ENCODE peak calls at places on chromosomes 7 and 10, in five cellular contexts. D is astrocyte of the cerebellum, U is pancreas, J is epithelial cell of esophagus, S is AG10803. X is an unnamed sample.

GRCh38 chr10:122710576-122710975 is 10.9 kb upstream of the C10orf120 start:
- DNase-seq in D (no peak), U (no peak), J (no peak), S (no peak), X (no peak)

GRCh38 chr10:24762161-24762924 is 38.7 kb upstream of the ARHGAP21 start:
- DNase-seq in D (peak; percentile 13), U (no peak), J (no peak), S (peak; percentile 59), X (peak; percentile 11)

GRCh38 chr7:108034586-108034985 is 31.6 kb upstream of the LAMB1 start:
- DNase-seq in D (no peak), U (no peak), J (no peak), S (no peak), X (peak; percentile 21)

GRCh38 chr7:1952781-1953180 is 280.0 kb downstream of the MAD1L1 start:
- DNase-seq in D (no peak), U (no peak), J (no peak), S (no peak), X (no peak)

GRCh38 chr7:40833541-40834234 is 698.9 kb downstream of the SUGCT start:
- DNase-seq in D (no peak), U (no peak), J (peak; percentile 36), S (peak; percentile 30), X (no peak)

GRCh38 chr7:1692500-1693418 is 22.7 kb downstream of the ELFN1 start:
- DNase-seq in D (no peak), U (no peak), J (no peak), S (no peak), X (peak; percentile 12)

GRCh38 chr10:119479048-119479394 is 63.5 kb downstream of the RGS10 start:
- DNase-seq in D (no peak), U (no peak), J (no peak), S (peak; percentile 15), X (no peak)

GRCh38 chr7:104967595-104967994 is 46.4 kb upstream of the KMT2E start:
- DNase-seq in D (no peak), U (no peak), J (no peak), S (peak; percentile 77), X (no peak)

GRCh38 chr10:18066947-18067346 is 73.3 kb upstream of the CACNB2 start:
- DNase-seq in D (peak; percentile 27), U (no peak), J (no peak), S (no peak), X (no peak)

GRCh38 chr7:120658516-120658915 is 199.4 kb downstream of the TSPAN12 start:
- DNase-seq in D (no peak), U (no peak), J (peak; percentile 79), S (no peak), X (no peak)

GRCh38 chr10:14153570-14154055 is 177.1 kb downstream of the FRMD4A start:
- DNase-seq in D (no peak), U (no peak), J (no peak), S (no peak), X (peak; percentile 45)

GRCh38 chr7:28069788-28070187 is 110.8 kb downstream of the JAZF1 start:
- DNase-seq in D (peak; percentile 67), U (no peak), J (no peak), S (peak; percentile 92), X (no peak)

GRCh38 chr7:123673137-123673732 is 17.6 kb downstream of the LMOD2 start:
- DNase-seq in D (no peak), U (no peak), J (peak; percentile 55), S (no peak), X (no peak)

GRCh38 chr7:123673752-123674398 is 18.2 kb downstream of the LMOD2 start:
- DNase-seq in D (no peak), U (no peak), J (peak; percentile 47), S (no peak), X (no peak)

GRCh38 chr7:123677316-123677715 is 21.6 kb downstream of the LMOD2 start:
- DNase-seq in D (no peak), U (no peak), J (no peak), S (no peak), X (no peak)

GRCh38 chr7:123674399-123675091 is 18.9 kb downstream of the LMOD2 start:
- DNase-seq in D (no peak), U (no peak), J (peak; percentile 90), S (peak; percentile 79), X (no peak)

DNA sequence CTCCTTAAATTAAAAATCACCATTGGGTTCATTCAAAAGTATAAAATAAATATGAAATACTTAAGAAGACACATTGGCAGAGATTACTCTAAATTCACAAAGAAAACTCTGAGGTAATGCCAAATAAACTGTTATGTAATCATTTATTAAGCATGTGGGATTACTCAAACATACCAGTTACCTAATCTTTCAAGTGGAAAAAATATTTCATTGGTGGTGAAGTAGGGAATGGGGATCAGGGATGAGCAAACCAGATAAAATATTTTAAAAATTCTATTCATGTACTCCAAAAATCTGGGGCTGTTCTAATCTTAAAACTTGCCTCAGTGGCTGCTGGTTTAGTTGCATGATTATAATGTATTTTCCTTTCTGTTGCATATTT is 19.4 kb downstream of the LMOD2 start:
- DNase-seq in D (no peak), U (no peak), J (peak; percentile 75), S (peak; percentile 82), X (no peak)
- H3K4me3 ChIP-seq in D (no peak overlapping the region), U (no peak overlapping the region), J (no peak overlapping the region), S (no peak overlapping the region), X (no peak overlapping the region)

GRCh38 chr10:45463244-45464116 is 89.5 kb downstream of the ALOX5 start:
- DNase-seq in D (no peak), U (no peak), J (no peak), S (peak; percentile 28), X (no peak)
- H3K4me3 ChIP-seq in D (no peak overlapping the region), U (no peak overlapping the region), J (no peak overlapping the region), S (no peak overlapping the region), X (no peak overlapping the region)

GRCh38 chr7:123608991-123609882 is 7.6 kb downstream of the ASB15 start:
- DNase-seq in D (no peak), U (no peak), J (no peak), S (no peak), X (no peak)

GRCh38 chr7:123612024-123612423 is 10.4 kb downstream of the ASB15 start:
- DNase-seq in D (no peak), U (no peak), J (no peak), S (no peak), X (no peak)

GRCh38 chr7:123604739-123605138 is 3.1 kb downstream of the ASB15 start:
- DNase-seq in D (no peak), U (no peak), J (peak; percentile 7), S (no peak), X (no peak)

GRCh38 chr7:123609883-123610239 is 8.2 kb downstream of the ASB15 start:
- DNase-seq in D (no peak), U (no peak), J (no peak), S (no peak), X (no peak)

DNA sequence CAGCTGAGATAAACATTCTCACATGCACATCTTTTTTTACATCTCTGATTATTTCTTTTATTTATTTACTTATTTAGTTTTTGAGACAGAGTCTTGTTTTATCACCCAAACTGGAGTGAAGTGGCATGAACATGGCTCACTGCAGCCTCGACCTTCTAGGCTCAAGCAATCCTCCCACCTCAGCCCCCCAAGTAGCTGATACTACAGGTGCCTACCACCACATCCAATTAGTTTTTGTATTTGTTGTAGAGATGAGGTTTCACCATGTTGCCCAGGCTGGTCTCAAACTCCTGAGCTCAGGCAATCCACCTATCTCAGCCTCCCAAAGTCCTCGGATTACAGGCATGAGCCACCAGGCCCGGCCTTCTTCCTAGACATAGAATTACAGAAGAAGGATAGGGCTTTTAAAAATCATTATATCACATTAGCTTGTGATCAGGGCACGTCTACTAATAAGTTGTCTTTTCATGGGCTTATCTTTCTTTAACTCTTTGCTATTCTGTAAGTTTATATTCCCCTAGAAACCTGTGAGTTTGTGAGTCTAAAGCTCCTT is 5.9 kb downstream of the ASB15 start:
- DNase-seq in D (no peak), U (no peak), J (no peak), S (no peak), X (no peak)
- H3K4me3 ChIP-seq in D (no peak overlapping the region), U (no peak overlapping the region), J (no peak overlapping the region), S (no peak overlapping the region), X (no peak overlapping the region)

GRCh38 chr7:123242467-123243097 is 42.8 kb upstream of the SLC13A1 start:
- DNase-seq in D (no peak), U (no peak), J (peak; percentile 2), S (no peak), X (no peak)
- H3K4me3 ChIP-seq in D (no peak overlapping the region), U (no peak overlapping the region), J (no peak overlapping the region), S (no peak overlapping the region), X (no peak overlapping the region)

GRCh38 chr10:102115775-102116174 is 4.4 kb downstream of the LDB1 start:
- DNase-seq in D (no peak), U (no peak), J (no peak), S (peak; percentile 28), X (no peak)

GRCh38 chr10:102113261-102113955 is 6.8 kb downstream of the LDB1 start:
- DNase-seq in D (no peak), U (no peak), J (peak; percentile 96), S (no peak), X (peak; percentile 10)

GRCh38 chr10:102117391-102118159 is 2.6 kb downstream of the LDB1 start:
- DNase-seq in D (no peak), U (peak; percentile 78), J (peak; percentile 68), S (peak; percentile 83), X (peak; percentile 83)

GRCh38 chr10:102113956-102114857 is 6.0 kb downstream of the LDB1 start:
- DNase-seq in D (no peak), U (no peak), J (no peak), S (peak; percentile 15), X (peak; percentile 73)

DNA sequence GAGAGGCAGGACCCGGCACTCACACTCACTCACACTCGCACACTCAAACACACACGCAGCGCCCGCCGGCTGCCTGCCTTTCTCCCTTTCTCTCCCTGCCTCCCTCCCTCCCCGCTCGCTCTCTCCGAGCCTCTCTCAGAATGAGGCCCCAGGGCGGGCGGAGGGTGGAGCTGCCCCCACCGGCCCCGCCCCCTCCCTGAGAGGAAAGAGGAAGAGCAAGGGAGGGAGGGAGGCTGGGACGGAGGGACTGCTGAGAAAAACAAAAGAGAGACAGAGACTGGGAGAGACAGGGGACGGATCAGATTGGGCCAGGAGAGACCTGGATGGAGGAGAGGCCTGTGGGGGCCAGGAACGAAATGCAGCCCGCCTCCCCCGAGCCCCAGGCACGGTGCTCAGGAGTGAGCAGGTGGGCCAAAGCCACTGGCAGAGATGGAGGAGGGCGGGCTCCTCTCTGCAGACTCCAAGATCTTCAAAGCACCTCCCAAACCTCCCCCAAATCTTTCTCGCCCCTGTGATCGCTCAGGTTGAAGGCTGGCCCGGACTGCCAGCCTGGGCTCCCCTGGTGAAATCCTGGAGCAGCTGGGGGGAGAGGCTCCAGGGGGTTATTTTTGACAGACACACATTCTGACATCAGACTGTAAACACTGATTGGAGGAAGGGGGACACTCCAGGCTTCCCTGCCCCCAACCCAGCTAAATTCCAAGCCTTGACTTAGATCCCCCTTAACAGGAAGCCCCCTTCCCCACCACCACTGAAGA is 5.1 kb downstream of the LDB1 start:
- DNase-seq in D (no peak), U (peak; percentile 83), J (peak; percentile 85), S (peak; percentile 71), X (peak; percentile 97)
- H3K4me3 ChIP-seq in D (peak overlapping the region; percentile 85), U (peak overlapping the region; percentile 56), J (peak overlapping the region; percentile 92), S (peak overlapping the region; percentile 80), X (peak overlapping the region; percentile 88)

DNA sequence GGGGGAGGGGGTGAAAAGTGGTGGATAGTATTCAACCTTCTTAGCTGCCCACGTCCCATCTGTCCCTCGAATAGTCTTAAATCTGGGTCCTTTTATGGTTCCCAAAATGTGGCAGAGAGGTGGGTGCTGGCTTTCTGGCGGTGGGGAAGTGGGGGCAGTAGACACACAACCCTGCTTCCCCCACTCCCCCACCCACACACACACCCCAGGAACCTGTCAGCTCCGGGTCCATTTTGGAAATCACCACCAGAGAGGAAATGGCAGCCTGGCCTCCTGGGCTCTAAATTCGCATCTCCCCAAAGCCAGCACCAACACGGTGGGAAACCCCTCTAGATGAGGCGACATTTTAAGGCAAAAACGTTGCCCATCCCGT is 827 bp downstream of the TMEM130 start:
- DNase-seq in D (no peak), U (no peak), J (no peak), S (no peak), X (no peak)
- H3K4me3 ChIP-seq in D (no peak overlapping the region), U (no peak overlapping the region), J (no peak overlapping the region), S (no peak overlapping the region), X (peak overlapping the region; percentile 58)

X was measured in H7.